ENCODE peak calls at places on chromosomes 2 and 18, in nine cellular contexts. P is mesothelial cell of epicardium; D is H9; W is psoas muscle; Y is CD8-positive, alpha-beta T cell; S is uterus; X is cardiac muscle cell; A is fibroblast of pulmonary artery; C is astrocyte of the cerebellum. Z is an unnamed sample.

GRCh38 chr2:55916473-55917049 is 7.0 kb downstream of the EFEMP1 start:
- DNase-seq in D (no peak), C (no peak), W (no peak), X (no peak), S (no peak), Y (no peak), P (no peak), A (no peak), Z (no peak)

GRCh38 chr18:12088731-12089375 is 4.8 kb upstream of the ANKRD62 start:
- DNase-seq in D (no peak), Y (no peak), C (no peak), S (no peak), X (no peak), P (no peak), A (no peak), W (peak; percentile 25), Z (no peak)

GRCh38 chr2:189552991-189553404 is 27.6 kb downstream of the SLC40A1 start:
- DNase-seq in D (no peak), W (no peak), X (peak; percentile 50), Y (no peak), P (no peak), S (no peak), A (peak; percentile 46), C (no peak), Z (no peak)

GRCh38 chr2:47198985-47199451 is 43.9 kb upstream of the STPG4 start:
- DNase-seq in W (no peak), S (no peak), C (peak; percentile 100), Y (no peak), P (no peak), X (peak; percentile 93), A (peak; percentile 87), D (no peak), Z (no peak)

GRCh38 chr2:30481323-30481800 is 34.3 kb downstream of the LCLAT1 start:
- DNase-seq in C (no peak), X (peak; percentile 17), S (no peak), W (peak; percentile 33), A (no peak), D (no peak), P (no peak), Y (no peak), Z (no peak)

GRCh38 chr18:49561377-49562193 is at the start of gene LIPG:
- DNase-seq in Y (no peak), A (peak; percentile 97), S (no peak), C (peak; percentile 31), X (peak; percentile 82), W (peak; percentile 25), P (peak; percentile 74), D (peak; percentile 91), Z (peak; percentile 70)

GRCh38 chr2:132627542-132627941 is 42.5 kb downstream of the LYPD1 start:
- DNase-seq in P (no peak), D (no peak), Y (no peak), A (no peak), S (no peak), C (no peak), X (peak; percentile 9), W (no peak), Z (no peak)

GRCh38 chr2:185222311-185222710 is 516.3 kb upstream of the FSIP2 start:
- DNase-seq in S (no peak), X (no peak), P (no peak), C (no peak), W (no peak), A (no peak), D (no peak), Y (no peak), Z (no peak)

GRCh38 chr2:42954227-42954962 is 162.0 kb upstream of the HAAO start:
- DNase-seq in S (no peak), Y (no peak), X (peak; percentile 89), A (peak; percentile 78), D (no peak), W (no peak), C (no peak), P (no peak), Z (no peak)

GRCh38 chr2:179233626-179234430 is 30.8 kb downstream of the SESTD1 start:
- DNase-seq in X (no peak), D (no peak), S (no peak), Y (no peak), C (no peak), P (no peak), A (no peak), W (no peak), Z (no peak)

GRCh38 chr2:237072067-237072931 is 13.4 kb upstream of the COPS8 start:
- DNase-seq in W (peak; percentile 75), A (peak; percentile 77), Y (peak; percentile 83), S (peak; percentile 70), C (no peak), D (peak; percentile 71), P (peak; percentile 92), X (peak; percentile 77), Z (peak; percentile 61)

GRCh38 chr2:72098935-72099334 is 48.7 kb downstream of the CYP26B1 start:
- DNase-seq in S (no peak), P (no peak), D (no peak), A (no peak), C (no peak), X (no peak), W (no peak), Y (no peak), Z (no peak)

GRCh38 chr18:63904694-63905093 is 3.1 kb upstream of the SERPINB10 start:
- DNase-seq in W (no peak), Y (no peak), D (no peak), A (no peak), S (no peak), P (no peak), C (no peak), X (no peak), Z (no peak)

GRCh38 chr18:23879966-23880565 is 134.5 kb upstream of the TTC39C start:
- DNase-seq in P (no peak), Y (no peak), X (no peak), D (no peak), A (no peak), W (no peak), S (no peak), C (no peak), Z (no peak)

GRCh38 chr18:48983793-48984437 is 33.1 kb upstream of the SMAD7 start:
- DNase-seq in S (no peak), A (peak; percentile 55), Y (no peak), D (peak; percentile 46), C (no peak), P (no peak), X (peak; percentile 37), W (no peak), Z (no peak)

GRCh38 chr18:48539406-48540328 is 836 bp downstream of the CTIF start:
- DNase-seq in P (peak; percentile 72), W (peak; percentile 48), Y (peak; percentile 54), C (no peak), X (peak; percentile 63), A (peak; percentile 62), S (peak; percentile 54), D (peak; percentile 50), Z (peak; percentile 58)

DNA sequence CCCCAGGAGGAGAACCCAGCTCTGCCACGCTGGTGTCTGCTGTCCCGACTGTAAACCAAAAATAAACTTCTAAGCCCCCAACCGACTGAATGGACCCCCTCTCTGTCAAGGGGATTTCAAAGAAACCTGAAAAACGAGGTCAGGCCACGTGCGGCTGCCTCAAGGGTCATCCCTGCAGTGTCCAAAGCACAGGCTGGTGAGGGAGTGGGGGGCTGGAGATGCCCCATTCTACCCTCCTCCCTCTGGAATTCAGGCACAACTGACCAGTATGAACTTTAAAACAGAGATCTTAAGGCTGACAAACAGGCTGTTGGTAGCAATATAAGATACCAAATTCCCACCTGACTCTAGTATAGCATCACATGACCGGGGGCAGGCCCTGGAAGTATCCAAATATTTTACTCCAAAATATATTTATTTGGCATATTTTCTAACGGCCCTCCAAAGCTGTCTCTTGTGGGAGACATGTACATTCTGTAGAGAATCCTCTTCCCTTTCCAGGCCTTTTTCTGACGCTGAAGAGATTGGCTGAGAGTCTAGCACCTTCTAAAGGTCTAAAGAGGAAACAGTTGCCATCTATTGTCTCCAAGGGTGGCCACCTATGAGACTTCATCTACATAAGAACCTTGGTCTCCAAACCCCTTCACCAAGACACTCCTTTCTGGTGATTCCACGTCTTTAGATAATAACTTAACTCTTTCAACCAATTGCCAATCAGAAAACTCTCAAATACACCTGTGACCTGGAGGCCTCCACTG is 40.4 kb upstream of the CTDP1 start:
- DNase-seq in C (no peak), A (peak; percentile 14), P (no peak), X (peak; percentile 14), Y (no peak), D (peak; percentile 16), W (no peak), S (no peak), Z (no peak)
- TF ChIP-seq CTCF in C (no peak), A (no peak), P (no peak), X (peak; percentile 6), Y (no peak), D (no peak), W (no peak), S (no peak), Z (no peak)

DNA sequence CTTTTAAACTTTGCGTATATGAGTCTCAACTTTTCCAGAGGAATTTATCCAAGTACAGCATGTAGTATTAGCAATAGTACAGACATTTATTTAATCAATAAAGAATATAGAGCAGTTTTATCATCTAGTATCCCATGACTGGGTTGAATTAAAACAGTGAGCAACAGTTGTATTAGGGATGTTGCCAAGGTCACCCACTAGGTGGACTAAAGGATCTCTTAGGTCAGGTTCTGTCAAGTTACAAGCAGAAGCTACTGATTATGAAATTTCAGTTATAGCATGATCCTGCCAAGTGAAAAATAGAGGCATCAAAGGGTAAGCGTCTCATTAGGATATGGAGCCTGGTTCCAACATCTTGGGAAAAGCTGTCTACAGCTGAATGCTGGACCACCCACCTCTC is 52.1 kb upstream of the LAPTM4A start:
- DNase-seq in A (peak; percentile 43), D (no peak), X (peak; percentile 32), Y (no peak), W (no peak), S (no peak), C (no peak), P (no peak), Z (no peak)
- TF ChIP-seq CTCF in A (peak; percentile 31), D (peak; percentile 61), X (peak; percentile 8), Y (no peak), W (no peak), S (no peak), C (no peak), P (peak; percentile 29), Z (no peak)

DNA sequence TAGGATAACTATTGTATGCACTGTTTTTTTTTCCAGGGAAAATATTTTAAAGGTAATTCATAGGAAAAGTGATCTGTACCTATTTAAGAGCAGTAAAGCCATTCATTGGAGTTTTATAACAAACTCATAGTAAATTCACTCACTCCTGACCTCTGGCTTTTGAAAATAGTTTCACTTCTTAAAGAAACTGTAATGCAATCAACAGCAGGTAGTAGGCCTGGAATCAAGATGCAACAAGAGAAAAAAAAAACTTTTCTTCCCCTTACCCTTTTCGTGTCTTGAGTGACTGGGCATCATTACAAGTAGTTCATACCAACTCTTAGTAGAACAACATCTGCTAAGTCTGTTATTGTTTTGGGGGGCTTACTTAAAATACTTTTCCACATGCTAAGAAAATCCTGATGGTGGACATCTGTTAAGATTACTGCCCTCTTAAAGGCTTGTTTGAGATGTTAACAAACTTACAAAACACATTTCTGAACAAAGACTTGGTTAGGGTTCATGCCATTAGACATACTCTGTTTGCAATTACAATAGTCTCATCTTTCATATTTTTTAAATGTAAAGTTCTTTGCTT is 164.2 kb upstream of the FOSL2 start:
- DNase-seq in S (no peak), C (no peak), P (no peak), W (no peak), D (no peak), Y (no peak), X (no peak), A (no peak), Z (no peak)
- TF ChIP-seq CTCF in S (no peak), C (no peak), P (no peak), W (no peak), D (peak; percentile 19), Y (peak; percentile 29), X (no peak), A (no peak), Z (no peak)

GRCh38 chr2:33599175-33599942 is at the start of gene FAM98A:
- DNase-seq in P (peak; percentile 99), W (peak; percentile 100), C (peak; percentile 98), X (peak; percentile 100), D (peak; percentile 98), A (peak; percentile 100), S (peak; percentile 100), Y (peak; percentile 99), Z (peak; percentile 97)
- TF ChIP-seq CTCF in P (no peak), W (peak; percentile 12), C (no peak), X (peak; percentile 28), D (no peak), A (peak; percentile 8), S (peak; percentile 13), Y (no peak), Z (no peak)

Z was measured in GM13976.